ENCODE peak calls at places on chromosomes 5 and 9, in seven cellular contexts. U is epithelial cell of esophagus, X is sigmoid colon, W is breast epithelium, P is pancreas, E is astrocyte of the spinal cord, V is neural progenitor cell. I is an unnamed sample.

GRCh38 chr5:127092690-127093089 is 19.4 kb upstream of the C5orf63 start:
- DNase-seq in U (peak), V (peak), W (no peak), X (no peak), E (peak), P (no peak), I (no peak)

GRCh38 chr5:89929834-89930233 is 479.7 kb downstream of the CETN3 start:
- DNase-seq in E (peak), W (no peak), U (no peak), P (no peak), V (no peak), X (no peak), I (no peak)

GRCh38 chr9:96137666-96138429 is 164.1 kb downstream of the HSD17B3 start:
- DNase-seq in X (peak), E (no peak), V (no peak), U (no peak), W (no peak), P (no peak), I (no peak)

GRCh38 chr5:107669543-107670027 is 1.2 kb downstream of the EFNA5 start:
- DNase-seq in P (peak), E (peak), U (peak), V (peak), X (peak), W (peak), I (peak)

GRCh38 chr5:6328173-6328572 is 50.2 kb downstream of the MED10 start:
- DNase-seq in W (no peak), X (no peak), U (peak), E (peak), P (no peak), V (peak), I (no peak)

GRCh38 chr9:69645488-69645887 is 26.7 kb downstream of the APBA1 start:
- DNase-seq in P (peak), E (no peak), V (peak), U (peak), W (peak), X (no peak), I (no peak)

GRCh38 chr5:53749611-53750010 is 189.2 kb downstream of the NDUFS4 start:
- DNase-seq in W (no peak), P (no peak), E (no peak), U (no peak), V (no peak), X (no peak), I (no peak)

GRCh38 chr9:109477269-109478203 is 20.6 kb downstream of the PTPN3 start:
- DNase-seq in V (no peak), W (no peak), E (no peak), U (peak), P (peak), X (no peak), I (no peak)

GRCh38 chr5:170788626-170789304 is 5.2 kb downstream of the GABRP start:
- DNase-seq in V (no peak), U (no peak), P (no peak), W (no peak), X (no peak), E (no peak), I (no peak)

GRCh38 chr5:61228691-61229280 is 66.5 kb upstream of the SMIM15 start:
- DNase-seq in U (peak), W (no peak), P (no peak), X (no peak), E (peak), V (no peak), I (no peak)

GRCh38 chr9:131912069-131912468 is 167.6 kb downstream of the MED27 start:
- DNase-seq in X (no peak), V (no peak), W (no peak), E (no peak), P (no peak), U (no peak), I (no peak)

GRCh38 chr9:18229992-18230676 is 243.8 kb upstream of the ADAMTSL1 start:
- DNase-seq in U (no peak), P (no peak), E (no peak), V (no peak), W (no peak), X (no peak), I (no peak)

DNA sequence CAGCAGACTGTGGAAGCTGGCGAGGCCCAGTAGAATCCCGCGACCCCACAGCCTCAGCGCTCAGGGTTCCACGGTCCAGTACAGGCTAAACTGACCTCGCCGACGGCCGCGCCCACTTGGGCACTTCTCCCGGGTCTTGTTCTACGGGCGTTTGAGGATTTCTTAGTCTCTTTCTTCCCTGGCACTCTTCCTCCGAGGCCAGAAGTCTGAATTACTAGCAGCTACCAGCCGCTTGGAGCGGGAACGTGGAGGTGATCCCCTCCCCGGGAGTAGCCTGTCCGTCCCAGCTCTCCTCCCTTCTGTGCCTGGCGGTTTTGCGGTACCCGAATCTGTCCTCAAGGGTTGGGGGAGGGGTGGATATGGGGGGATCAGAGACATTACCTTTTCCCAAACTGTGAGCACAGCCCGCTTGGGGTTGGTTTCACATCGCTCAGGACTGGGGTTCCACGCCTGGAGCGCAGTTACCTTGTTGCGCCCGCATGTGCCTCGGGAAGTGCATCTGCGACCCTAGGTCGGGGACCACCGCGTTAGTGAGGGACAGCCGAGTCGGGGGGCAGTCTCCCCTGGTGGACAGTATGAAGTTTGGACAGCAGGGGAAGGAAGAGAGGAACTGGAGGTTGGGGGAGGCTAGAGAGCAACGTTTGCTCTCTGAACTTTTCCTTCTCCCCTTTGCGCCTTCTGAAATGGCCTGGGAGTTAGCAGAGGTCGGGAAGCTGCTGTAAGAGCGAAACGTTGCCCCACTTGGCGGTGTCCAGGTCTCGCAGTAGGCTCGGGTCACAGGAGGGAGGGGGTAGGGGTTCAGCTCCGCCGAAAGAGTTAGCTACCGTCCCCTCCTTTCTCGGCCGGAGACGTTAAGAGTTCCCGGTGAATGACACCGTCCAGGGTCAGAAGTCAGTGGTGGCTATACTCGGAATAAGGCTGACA is 190.8 kb downstream of the MEF2C start:
- DNase-seq in X (no peak), V (peak), U (no peak), P (no peak), E (peak), W (no peak), I (no peak)
- H3K4me3 ChIP-seq in X (peak), V (peak), U (no peak), P (no peak), E (peak), W (no peak), I (no peak)

GRCh38 chr5:140964356-140964755 is 1.9 kb upstream of the PCDHAC2 start:
- DNase-seq in W (no peak), P (no peak), E (no peak), V (no peak), U (no peak), X (no peak), I (no peak)

GRCh38 chr5:140966293-140967225 is at the start of gene PCDHAC2:
- DNase-seq in E (no peak), W (peak), V (peak), P (peak), U (peak), X (peak), I (peak)

GRCh38 chr5:140967226-140967893 is 1.1 kb downstream of the PCDHAC2 start:
- DNase-seq in X (no peak), W (no peak), U (no peak), V (no peak), P (no peak), E (no peak), I (no peak)

GRCh38 chr5:140965905-140966292 is 377 bp upstream of the PCDHAC2 start:
- DNase-seq in W (no peak), E (no peak), P (no peak), V (no peak), U (no peak), X (no peak), I (peak)

DNA sequence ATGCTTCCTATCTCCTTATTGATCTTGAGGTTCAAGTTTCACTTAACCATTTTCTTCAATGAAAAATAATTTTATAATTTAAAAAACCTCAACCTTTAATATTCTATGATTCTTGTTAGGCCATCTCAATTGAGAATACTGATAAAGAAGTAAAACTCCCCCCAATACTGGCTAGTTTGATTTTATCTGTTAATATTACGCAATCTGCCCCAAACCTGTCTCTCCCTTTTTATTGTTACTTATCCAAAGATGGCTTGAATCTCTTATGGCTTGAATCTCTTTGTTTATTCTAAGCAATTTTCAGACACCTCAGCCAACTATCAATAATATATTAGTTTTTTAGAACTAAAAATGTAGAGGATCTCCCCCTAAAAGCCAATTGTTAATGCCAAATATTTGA is 4.1 kb upstream of the PCDHAC2 start:
- DNase-seq in X (no peak), P (no peak), W (no peak), U (no peak), E (no peak), V (no peak), I (no peak)
- H3K4me3 ChIP-seq in X (no peak), P (no peak), W (no peak), U (no peak), E (no peak), V (no peak), I (no peak)

DNA sequence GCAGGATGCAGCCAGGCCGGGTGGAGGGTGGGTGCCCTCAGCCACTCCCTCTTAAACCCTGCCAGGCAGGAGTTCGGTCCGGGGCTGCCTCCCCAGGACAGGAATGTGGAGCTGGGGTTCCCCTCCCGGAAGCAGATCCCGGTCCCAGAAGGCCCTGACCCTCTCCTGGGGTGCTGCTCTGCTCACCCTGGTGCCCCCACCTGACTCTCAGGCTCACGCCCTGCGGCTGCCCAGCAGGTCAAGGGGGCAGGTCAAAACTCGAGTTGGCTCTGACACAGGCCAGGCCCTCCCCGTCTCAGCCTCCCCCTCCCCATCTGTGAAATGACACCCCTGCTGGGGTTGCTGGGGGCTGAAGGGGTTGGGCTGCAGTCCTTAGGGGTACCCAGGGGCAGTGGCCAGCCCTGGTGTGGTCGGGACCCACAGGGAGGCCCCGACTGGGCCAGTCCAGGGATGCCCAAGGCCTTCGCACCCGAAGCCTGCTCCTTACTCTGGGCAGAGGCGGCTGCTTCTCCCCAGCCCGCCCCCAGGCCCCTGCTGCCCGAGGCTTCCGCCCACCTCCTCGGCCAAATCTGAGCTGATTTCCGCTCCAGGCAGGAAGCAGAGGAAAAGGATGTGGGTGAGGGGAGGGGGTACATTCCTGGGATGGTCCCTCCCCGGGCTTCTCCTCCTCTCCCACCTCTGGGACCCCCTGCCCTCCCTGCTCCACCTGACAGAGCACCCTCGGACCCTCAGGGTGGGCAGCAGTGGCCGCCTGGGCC is 3.9 kb upstream of the NRARP start:
- DNase-seq in P (peak), V (peak), U (no peak), E (no peak), X (no peak), W (no peak), I (peak)
- H3K4me3 ChIP-seq in P (peak), V (no peak), U (no peak), E (no peak), X (no peak), W (peak), I (no peak)

DNA sequence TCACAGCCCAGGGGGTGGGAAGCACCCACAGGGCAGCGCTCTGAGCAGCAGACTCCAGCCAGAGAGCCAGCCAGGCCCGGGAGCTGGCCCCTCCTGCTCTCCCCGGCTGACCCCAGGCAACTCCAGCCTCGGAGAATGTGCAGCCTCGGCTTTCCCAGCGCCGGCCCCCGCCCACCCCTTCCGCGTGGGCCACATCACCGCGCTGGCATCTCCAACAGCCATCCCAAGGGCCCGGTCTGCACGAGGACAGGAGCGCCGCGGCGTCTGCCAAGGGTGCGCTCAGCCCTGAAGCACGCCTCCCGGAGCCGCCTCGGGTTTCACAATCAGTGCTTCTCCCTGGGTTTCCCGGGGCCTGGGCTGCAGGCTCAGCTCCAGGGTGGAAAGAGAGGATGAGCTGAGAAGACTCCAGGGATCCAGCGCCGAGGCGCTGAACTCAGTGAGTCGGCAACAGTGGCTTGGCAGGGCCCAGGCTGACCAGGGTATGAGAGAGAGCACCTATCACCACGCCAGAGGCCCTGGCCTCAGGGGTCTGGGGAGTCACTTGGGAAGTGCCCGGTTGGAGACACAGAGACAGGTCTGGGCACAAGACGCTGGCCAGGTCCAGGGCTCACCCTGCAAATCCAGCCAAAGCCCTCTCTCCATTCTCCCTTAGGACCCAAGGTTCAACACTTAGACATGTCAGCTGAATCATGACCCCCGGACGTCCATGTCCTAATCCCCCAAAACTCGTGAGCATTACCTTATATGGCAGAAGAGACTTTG is 79.6 kb downstream of the ADAMTS2 start:
- DNase-seq in X (peak), W (peak), E (peak), P (peak), V (peak), U (peak), I (peak)
- H3K4me3 ChIP-seq in X (peak), W (no peak), E (no peak), P (no peak), V (no peak), U (no peak), I (no peak)

GRCh38 chr9:137310190-137311052 is 8.3 kb upstream of the NRARP start:
- DNase-seq in X (no peak), P (peak), U (peak), W (no peak), E (no peak), V (peak), I (no peak)
- H3K4me3 ChIP-seq in X (no peak), P (no peak), U (no peak), W (no peak), E (no peak), V (no peak), I (no peak)

GRCh38 chr9:20207161-20207560 is 415.1 kb downstream of the MLLT3 start:
- DNase-seq in W (no peak), V (no peak), P (no peak), E (no peak), U (peak), X (no peak), I (no peak)

GRCh38 chr9:20208951-20209350 is 413.3 kb downstream of the MLLT3 start:
- DNase-seq in V (no peak), U (peak), P (no peak), W (no peak), X (no peak), E (no peak), I (no peak)

GRCh38 chr9:20209421-20210340 is 412.6 kb downstream of the MLLT3 start:
- DNase-seq in U (no peak), P (no peak), V (no peak), E (no peak), W (no peak), X (no peak), I (no peak)

GRCh38 chr9:20208156-20208555 is 414.1 kb downstream of the MLLT3 start:
- DNase-seq in V (no peak), X (no peak), W (no peak), P (no peak), U (no peak), E (no peak), I (no peak)

DNA sequence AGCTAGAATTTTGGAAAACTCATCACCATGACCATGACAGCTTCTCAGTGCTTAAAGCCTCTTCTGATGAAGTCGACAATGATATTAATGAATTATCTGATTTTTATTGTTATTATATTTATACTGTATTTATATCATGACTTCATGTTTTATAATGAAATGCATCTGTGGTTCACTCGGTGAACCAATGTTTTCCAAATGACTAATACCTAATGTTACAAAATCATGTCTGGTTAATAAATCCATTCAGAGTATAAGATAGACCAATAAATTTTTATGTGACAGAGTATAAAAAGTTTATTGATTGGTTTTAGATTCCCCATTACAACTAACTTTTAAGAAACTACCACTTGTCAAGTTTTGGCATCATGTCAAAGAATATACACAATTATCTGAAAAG is 416.5 kb downstream of the MLLT3 start:
- DNase-seq in E (peak), X (no peak), W (no peak), U (peak), P (no peak), V (no peak), I (no peak)
- H3K4me3 ChIP-seq in E (no peak), X (no peak), W (no peak), U (no peak), P (no peak), V (no peak), I (no peak)

GRCh38 chr9:71760901-71761300 is 7.4 kb downstream of the CEMIP2 start:
- DNase-seq in U (no peak), V (peak), W (no peak), P (no peak), X (no peak), E (no peak), I (peak)

GRCh38 chr9:71764438-71764837 is 3.9 kb downstream of the CEMIP2 start:
- DNase-seq in P (no peak), X (no peak), W (no peak), U (no peak), V (no peak), E (no peak), I (no peak)

GRCh38 chr9:71763752-71764332 is 4.5 kb downstream of the CEMIP2 start:
- DNase-seq in P (no peak), V (no peak), E (peak), W (no peak), X (no peak), U (no peak), I (no peak)

GRCh38 chr9:71761938-71762353 is 6.4 kb downstream of the CEMIP2 start:
- DNase-seq in W (no peak), V (no peak), E (no peak), U (peak), X (no peak), P (no peak), I (no peak)

GRCh38 chr9:71762900-71763653 is 5.2 kb downstream of the CEMIP2 start:
- DNase-seq in P (no peak), U (peak), X (no peak), E (peak), W (no peak), V (no peak), I (no peak)
- H3K4me3 ChIP-seq in P (no peak), U (no peak), X (no peak), E (no peak), W (no peak), V (peak), I (no peak)